ENCODE peak calls at places on chromosomes 3 and 15, in six cellular contexts. W is amygdala; B is mesendoderm; A is activated CD4-positive, alpha-beta memory T cell treated with anti-CD3 and anti-CD28 coated beads, Interleukin-2, amount 10 ng/mL, durations not matched to agents 7 days and 5 days; V is DMS53; G is activated naive CD4-positive, alpha-beta T cell. O is an unnamed sample.

GRCh38 chr3:159273608-159274007 is 471.8 kb downstream of the MFSD1 start:
- DNase-seq in W (no peak), B (peak), A (peak), V (peak), G (no peak), O (no peak)

GRCh38 chr15:58473720-58474119 is 41.9 kb downstream of the LIPC start:
- DNase-seq in W (no peak), B (no peak), A (no peak), V (no peak), G (no peak), O (no peak)

GRCh38 chr3:189142527-189142926 is 29.2 kb upstream of the TPRG1 start:
- DNase-seq in W (no peak), B (peak), A (peak), V (no peak), G (no peak), O (no peak)

GRCh38 chr3:103949690-103950089 is 1417.0 kb upstream of the ALCAM start:
- DNase-seq in W (no peak), B (no peak), A (no peak), V (no peak), G (no peak), O (no peak)

GRCh38 chr3:53835257-53835656 is 11.0 kb downstream of the CHDH start:
- DNase-seq in W (no peak), B (no peak), A (no peak), V (no peak), G (no peak), O (no peak)

GRCh38 chr3:87397210-87397609 is 120.8 kb upstream of the POU1F1 start:
- DNase-seq in W (no peak), B (no peak), A (no peak), V (no peak), G (no peak), O (no peak)

GRCh38 chr3:23702198-23702597 is 103.6 kb upstream of the UBE2E1 start:
- DNase-seq in W (no peak), B (peak), A (no peak), V (no peak), G (no peak), O (no peak)

GRCh38 chr15:41241251-41241964 is 10.3 kb downstream of the CHP1 start:
- DNase-seq in W (no peak), B (no peak), A (no peak), V (no peak), G (no peak), O (no peak)

GRCh38 chr15:45918839-45919238 is 284.0 kb downstream of the SQOR start:
- DNase-seq in W (no peak), B (no peak), A (no peak), V (no peak), G (no peak), O (no peak)

O was measured in frontal cortex.